ENCODE peak calls at places on chromosomes 12 and 14, in ten cellular contexts. M is posterior cingulate gyrus; D is stimulated activated naive CD4-positive, alpha-beta T cell treated with Interleukin-2 at 50 U/mL for 16 hours; N is psoas muscle; R is stimulated activated CD8-positive, alpha-beta memory T cell treated with anti-CD3 and anti-CD28 coated beads, Interleukin-15, amount 100 ng/mL, for 48 hours; H is caudate nucleus; J is AG20443; Q is MCF 10A; I is fibroblast of mammary gland; G is CD4-positive, alpha-beta T cell. Y is an unnamed sample.

GRCh38 chr14:36716614-36717184 is 55.0 kb downstream of the PAX9 start:
- DNase-seq in H (no peak), D (no peak), R (no peak), N (no peak), I (no peak), G (no peak), Q (no peak), J (no peak), M (no peak), Y (no peak)

GRCh38 chr14:51724650-51725049 is 72.9 kb downstream of the FRMD6 start:
- DNase-seq in I (no peak), Q (no peak), G (no peak), J (no peak), D (no peak), N (no peak), M (no peak), H (no peak), R (no peak), Y (no peak)

GRCh38 chr12:49482095-49483051 is 56.5 kb upstream of the KCNH3 start:
- DNase-seq in N (no peak), I (no peak), Q (no peak), J (no peak), D (no peak), R (no peak), G (no peak), M (no peak), H (no peak), Y (no peak)

GRCh38 chr14:85566603-85567002 is 36.7 kb downstream of the FLRT2 start:
- DNase-seq in M (no peak), J (peak; percentile 66), H (no peak), G (no peak), R (no peak), N (no peak), Q (peak; percentile 67), I (peak; percentile 88), D (no peak), Y (no peak)

GRCh38 chr12:13179159-13180074 is 17.1 kb upstream of the EMP1 start:
- DNase-seq in H (no peak), D (peak; percentile 54), M (no peak), I (peak; percentile 52), G (peak; percentile 46), N (peak; percentile 68), R (peak; percentile 63), J (peak; percentile 69), Q (peak; percentile 64), Y (peak; percentile 30)

GRCh38 chr12:51855586-51856428 is 7.3 kb upstream of the FIGNL2 start:
- DNase-seq in R (no peak), J (peak; percentile 91), N (no peak), D (no peak), Q (no peak), M (no peak), I (peak; percentile 31), G (no peak), H (no peak), Y (no peak)

GRCh38 chr14:104553166-104554087 is 26.1 kb upstream of the C14orf180 start:
- DNase-seq in Q (no peak), G (no peak), D (no peak), R (no peak), J (no peak), M (no peak), I (no peak), H (no peak), N (peak; percentile 42), Y (no peak)

GRCh38 chr12:94211011-94211410 is 62.6 kb downstream of the PLXNC1 start:
- DNase-seq in R (no peak), N (no peak), I (no peak), G (no peak), H (no peak), Q (no peak), D (no peak), M (no peak), J (no peak), Y (no peak)

GRCh38 chr12:92753976-92754885 is 51.4 kb downstream of the PLEKHG7 start:
- DNase-seq in N (no peak), J (no peak), H (no peak), G (no peak), D (no peak), M (no peak), I (peak; percentile 41), Q (no peak), R (no peak), Y (no peak)

GRCh38 chr14:21169587-21169986 is 13.7 kb upstream of the OR5AU1 start:
- DNase-seq in H (no peak), N (no peak), D (no peak), M (no peak), G (no peak), J (no peak), Q (no peak), I (no peak), R (no peak), Y (no peak)

GRCh38 chr12:91774471-91774921 is 371.1 kb downstream of the BTG1 start:
- DNase-seq in R (no peak), D (no peak), Q (peak; percentile 21), M (no peak), I (peak; percentile 58), G (no peak), N (no peak), H (no peak), J (peak; percentile 20), Y (no peak)

GRCh38 chr12:49777800-49778748 is 36.7 kb downstream of the TMBIM6 start:
- DNase-seq in M (no peak), Q (peak; percentile 60), J (peak; percentile 72), R (peak; percentile 45), G (peak; percentile 72), D (peak; percentile 68), N (no peak), H (no peak), I (peak; percentile 19), Y (peak; percentile 48)

GRCh38 chr14:105460616-105461015 is 14.0 kb upstream of the CRIP2 start:
- DNase-seq in R (no peak), H (no peak), I (no peak), Q (no peak), J (no peak), G (no peak), D (no peak), M (no peak), N (no peak), Y (no peak)

GRCh38 chr14:35849122-35849521 is 23.0 kb downstream of the BRMS1L start:
- DNase-seq in G (no peak), M (no peak), R (no peak), D (no peak), I (no peak), Q (no peak), H (no peak), N (no peak), J (no peak), Y (no peak)

GRCh38 chr14:97408937-97409860 is 612.0 kb downstream of the VRK1 start:
- DNase-seq in J (no peak), D (peak; percentile 25), R (peak; percentile 24), I (no peak), M (no peak), Q (no peak), N (no peak), H (no peak), G (no peak), Y (no peak)

GRCh38 chr14:104388011-104388521 is 191.5 kb upstream of the C14orf180 start:
- DNase-seq in M (no peak), N (no peak), Q (no peak), G (no peak), J (no peak), D (no peak), H (no peak), I (no peak), R (no peak), Y (no peak)

GRCh38 chr14:77151918-77152588 is 10.5 kb upstream of the ZDHHC22 start:
- DNase-seq in N (no peak), D (no peak), H (no peak), Q (peak; percentile 31), I (peak; percentile 23), G (no peak), M (no peak), J (peak; percentile 70), R (no peak), Y (no peak)

GRCh38 chr12:54004841-54005530 is 3.8 kb upstream of the HOXC8 start:
- DNase-seq in I (peak; percentile 69), G (no peak), D (no peak), M (no peak), J (no peak), N (peak; percentile 78), Q (no peak), R (no peak), H (no peak), Y (peak; percentile 47)

GRCh38 chr14:77120771-77121743 is 20.5 kb downstream of the ZDHHC22 start:
- DNase-seq in G (peak; percentile 53), R (no peak), I (no peak), Q (no peak), H (no peak), M (no peak), J (no peak), N (no peak), D (peak; percentile 12), Y (peak; percentile 69)

GRCh38 chr12:66050283-66050576 is 80.3 kb downstream of the LLPH start:
- DNase-seq in H (no peak), J (no peak), Q (no peak), M (no peak), I (no peak), D (no peak), N (no peak), G (no peak), R (no peak), Y (no peak)

GRCh38 chr12:65823481-65824313 is 586 bp upstream of the HMGA2 start:
- DNase-seq in R (no peak), G (no peak), N (no peak), D (no peak), M (no peak), J (peak; percentile 79), I (peak; percentile 67), H (no peak), Q (peak; percentile 85), Y (no peak)

GRCh38 chr12:92096346-92097136 is 49.1 kb downstream of the BTG1 start:
- DNase-seq in I (peak; percentile 17), G (no peak), J (no peak), R (no peak), H (no peak), Q (no peak), D (no peak), N (no peak), M (no peak), Y (no peak)

GRCh38 chr12:63821781-63822251 is 22.7 kb upstream of the SRGAP1 start:
- DNase-seq in N (no peak), J (peak; percentile 56), H (no peak), G (no peak), R (no peak), I (peak; percentile 37), D (no peak), Q (no peak), M (no peak), Y (no peak)

GRCh38 chr14:98182385-98183055 is 1089.5 kb downstream of the BCL11B start:
- DNase-seq in R (peak; percentile 73), J (no peak), G (no peak), H (no peak), D (peak; percentile 66), N (no peak), I (no peak), M (no peak), Q (peak; percentile 19), Y (no peak)

GRCh38 chr12:51048601-51049369 is 658 bp downstream of the LETMD1 start:
- DNase-seq in Q (peak; percentile 16), H (no peak), G (no peak), D (no peak), M (no peak), I (peak; percentile 6), N (no peak), R (no peak), J (no peak), Y (no peak)

GRCh38 chr12:51915003-51915625 is 7.8 kb downstream of the ACVRL1 start:
- DNase-seq in Q (no peak), R (no peak), H (no peak), D (no peak), M (no peak), I (no peak), J (no peak), N (no peak), G (no peak), Y (no peak)

GRCh38 chr12:93943766-93944165 is 204.6 kb upstream of the PLXNC1 start:
- DNase-seq in N (peak; percentile 83), J (peak; percentile 92), H (no peak), D (no peak), M (no peak), R (no peak), G (no peak), I (peak; percentile 72), Q (peak; percentile 58), Y (peak; percentile 75)

GRCh38 chr12:94047781-94048567 is 100.4 kb upstream of the PLXNC1 start:
- DNase-seq in G (no peak), D (no peak), M (no peak), R (no peak), N (no peak), I (no peak), J (no peak), Q (no peak), H (no peak), Y (peak; percentile 34)

Y was measured in gastrocnemius medialis.